ENCODE peak calls at places on chromosomes 3 and 15, in four cellular contexts. G is AG04449, F is brain microvascular endothelial cell, O is body of pancreas. C is an unnamed sample.

GRCh38 chr15:96285715-96286367 is 44.7 kb upstream of the NR2F2 start:
- DNase-seq in F (no peak), O (no peak), G (no peak), C (no peak)

GRCh38 chr3:13161021-13161759 is 88.0 kb upstream of the IQSEC1 start:
- DNase-seq in O (no peak), F (peak), G (no peak), C (no peak)

GRCh38 chr3:2921903-2922302 is 188.3 kb downstream of the IL5RA start:
- DNase-seq in O (no peak), G (no peak), F (no peak), C (no peak)

GRCh38 chr3:138774529-138775253 is 60.0 kb downstream of the PIK3CB start:
- DNase-seq in F (peak), G (peak), O (peak), C (peak)

GRCh38 chr3:99762901-99763300 is 54.8 kb upstream of the CMSS1 start:
- DNase-seq in O (no peak), F (no peak), G (no peak), C (no peak)

GRCh38 chr3:136804164-136804563 is 14.8 kb upstream of the SLC35G2 start:
- DNase-seq in G (no peak), F (no peak), O (no peak), C (no peak)

GRCh38 chr3:162165346-162165745 is 668.7 kb downstream of the OTOL1 start:
- DNase-seq in F (no peak), G (no peak), O (no peak), C (no peak)

GRCh38 chr3:5005367-5005766 is 26.1 kb downstream of the BHLHE40 start:
- DNase-seq in O (no peak), F (no peak), G (no peak), C (no peak)

GRCh38 chr15:91867581-91868026 is 14.1 kb downstream of the SLCO3A1 start:
- DNase-seq in F (peak), G (no peak), O (peak), C (peak)

GRCh38 chr15:27798807-27799206 is 300.3 kb downstream of the OCA2 start:
- DNase-seq in O (no peak), F (no peak), G (no peak), C (no peak)

GRCh38 chr3:177561769-177562360 is 364.6 kb upstream of the TBL1XR1 start:
- DNase-seq in G (no peak), F (no peak), O (no peak), C (no peak)

GRCh38 chr3:101685870-101686307 is 629 bp downstream of the RPL24 start:
- DNase-seq in G (no peak), F (no peak), O (no peak), C (no peak)

GRCh38 chr3:17373304-17373703 is 369.1 kb downstream of the TBC1D5 start:
- DNase-seq in G (no peak), O (no peak), F (no peak), C (no peak)

GRCh38 chr3:4950351-4950784 is 28.9 kb upstream of the BHLHE40 start:
- DNase-seq in F (no peak), O (no peak), G (no peak), C (no peak)

GRCh38 chr3:197002701-197003454 is 26.7 kb downstream of the MELTF start:
- DNase-seq in O (peak), G (no peak), F (no peak), C (peak)

GRCh38 chr15:90414408-90415028 is 26.5 kb downstream of the IQGAP1 start:
- DNase-seq in G (peak), F (peak), O (no peak), C (no peak)

GRCh38 chr3:195823998-195824397 is 12.3 kb upstream of the MUC4 start:
- DNase-seq in G (no peak), O (no peak), F (no peak), C (no peak)

GRCh38 chr15:62847900-62848489 is 194.6 kb upstream of the TPM1 start:
- DNase-seq in F (peak), G (no peak), O (peak), C (no peak)

GRCh38 chr3:168511428-168512014 is 415.8 kb upstream of the GOLIM4 start:
- DNase-seq in O (no peak), F (peak), G (no peak), C (no peak)

GRCh38 chr3:25001041-25001591 is 426.9 kb upstream of the RARB start:
- DNase-seq in O (no peak), F (no peak), G (no peak), C (no peak)

GRCh38 chr3:194974468-194975135 is 288.9 kb downstream of the FAM43A start:
- DNase-seq in G (no peak), O (no peak), F (no peak), C (no peak)

DNA sequence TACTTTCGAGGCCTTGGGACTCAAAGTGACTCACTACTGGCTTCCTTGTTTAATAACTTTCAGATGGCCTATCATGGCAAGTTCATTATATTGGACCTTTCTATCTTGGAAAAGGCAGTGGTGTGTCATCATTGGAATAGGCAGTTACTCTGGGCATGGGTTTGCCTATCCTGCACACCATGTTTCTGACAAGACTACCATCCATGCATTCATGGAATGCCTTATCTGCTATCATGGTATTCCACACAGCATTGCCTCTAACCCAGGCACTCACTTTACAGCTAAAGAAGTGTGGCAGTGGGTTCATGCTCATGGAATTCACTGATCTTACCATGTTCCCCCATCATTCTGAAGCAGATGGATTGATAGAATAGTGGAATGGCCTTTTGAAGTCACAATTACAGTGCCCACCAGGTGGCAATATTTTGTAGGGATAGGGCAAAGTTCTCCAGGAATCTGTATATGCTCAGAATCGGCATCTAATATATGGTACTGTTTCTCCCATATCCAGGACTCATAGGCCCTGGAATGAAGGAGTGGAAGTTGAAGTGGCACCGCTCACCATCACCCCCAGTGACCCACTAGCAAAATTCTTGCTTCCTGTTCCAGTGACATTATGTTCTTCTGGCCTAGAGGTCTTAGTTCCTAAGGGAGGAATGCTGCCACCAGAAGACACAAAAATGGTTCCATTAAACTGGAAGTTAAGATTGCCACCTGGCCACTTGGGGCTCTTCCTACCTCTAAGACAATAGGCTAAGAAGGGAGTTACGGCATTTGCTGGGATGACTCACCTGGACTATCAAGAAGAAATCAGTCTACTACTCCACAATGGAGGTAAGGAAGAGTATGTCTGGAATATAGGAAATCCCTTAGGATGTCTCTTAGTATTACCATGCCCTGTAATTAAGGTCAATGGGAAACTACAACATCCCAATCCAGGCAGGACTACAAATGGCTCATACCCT is 1161.4 kb downstream of the SI start:
- DNase-seq in O (peak), G (no peak), F (no peak), C (no peak)
- TF ChIP-seq CTCF in O (peak), G (no peak), F (peak), C (peak)

DNA sequence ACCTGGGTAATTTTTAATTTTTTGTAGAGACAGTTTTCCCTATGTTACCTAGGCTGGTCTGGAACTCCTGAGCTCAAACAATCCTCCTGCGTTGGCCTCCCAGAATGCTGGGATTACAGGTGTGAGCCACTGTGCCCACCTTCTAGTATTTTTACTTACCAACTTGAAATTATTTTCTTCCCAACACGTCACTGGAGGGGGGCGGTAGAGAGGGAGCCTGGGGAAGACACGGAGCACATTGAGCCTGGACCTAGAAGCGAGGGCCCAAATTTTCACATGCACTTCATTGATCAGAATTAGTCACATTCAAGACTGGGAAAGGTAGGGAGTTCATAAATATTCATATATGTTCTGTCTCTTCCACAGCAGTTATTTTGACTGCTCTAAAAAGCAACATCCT is 98.5 kb downstream of the STRIT1 start:
- DNase-seq in G (no peak), O (no peak), F (no peak), C (no peak)
- TF ChIP-seq CTCF in G (no peak), O (no peak), F (no peak), C (no peak)

GRCh38 chr15:78298983-78299301 is 467 bp downstream of the SKIC8 start:
- DNase-seq in G (no peak), O (no peak), F (peak), C (no peak)
- TF ChIP-seq CTCF in G (no peak), O (no peak), F (peak), C (no peak)

DNA sequence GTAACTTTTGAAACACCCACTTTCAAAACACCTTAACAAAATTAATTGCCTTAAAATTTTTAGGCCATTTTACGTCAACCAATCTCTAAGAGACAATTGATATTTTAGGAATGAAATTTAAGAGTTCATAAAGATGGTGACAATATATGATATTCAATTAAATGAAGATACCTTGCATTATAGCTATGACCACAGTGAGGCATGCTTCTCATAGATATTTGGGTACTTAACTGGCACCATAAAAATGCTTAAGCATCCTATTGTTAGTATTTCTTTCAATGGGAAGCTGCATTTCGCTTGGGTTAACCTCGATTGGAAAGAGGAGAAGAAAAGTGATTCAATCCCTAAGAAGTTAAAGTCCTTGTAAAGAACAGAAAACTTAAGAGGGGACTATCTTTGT is 209.0 kb downstream of the GAP43 start:
- DNase-seq in F (no peak), O (no peak), G (no peak), C (no peak)
- TF ChIP-seq CTCF in F (no peak), O (no peak), G (no peak), C (no peak)

GRCh38 chr3:36944012-36944640 is 728 bp downstream of the TRANK1 start:
- DNase-seq in G (no peak), O (peak), F (no peak), C (no peak)
- TF ChIP-seq CTCF in G (peak), O (peak), F (peak), C (peak)

DNA sequence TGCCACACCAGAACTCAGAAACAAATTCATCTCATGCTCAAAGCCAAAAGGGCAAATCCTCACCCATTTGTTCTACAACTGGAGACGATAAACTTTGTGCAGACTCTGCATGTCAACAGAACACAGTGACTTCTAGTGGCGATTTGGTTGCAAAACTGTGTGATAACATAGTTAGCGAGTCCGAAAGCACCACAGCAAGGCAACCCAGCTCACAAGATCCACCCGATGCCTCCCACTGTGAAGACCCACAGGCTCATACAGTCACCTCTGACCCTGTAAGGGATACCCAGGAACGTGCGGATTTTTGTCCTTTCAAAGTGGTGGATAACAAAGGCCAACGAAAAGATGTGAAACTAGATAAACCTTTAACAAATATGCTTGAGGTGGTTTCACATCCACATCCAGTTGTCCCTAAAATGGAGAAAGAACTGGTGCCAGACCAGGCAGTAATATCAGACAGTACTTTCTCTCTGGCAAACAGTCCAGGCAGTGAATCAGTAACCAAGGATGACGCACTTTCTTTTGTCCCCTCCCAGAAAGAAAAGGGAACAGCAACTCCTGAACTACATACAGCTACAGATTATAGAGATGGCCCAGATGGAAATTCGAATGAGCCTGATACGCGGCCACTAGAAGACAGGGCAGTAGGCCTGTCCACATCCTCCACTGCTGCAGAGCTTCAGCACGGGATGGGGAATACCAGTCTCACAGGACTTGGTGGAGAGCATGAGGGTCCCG is 199.7 kb downstream of the AKAP13 start:
- DNase-seq in F (no peak), O (peak), G (no peak), C (no peak)
- TF ChIP-seq CTCF in F (no peak), O (peak), G (no peak), C (no peak)

DNA sequence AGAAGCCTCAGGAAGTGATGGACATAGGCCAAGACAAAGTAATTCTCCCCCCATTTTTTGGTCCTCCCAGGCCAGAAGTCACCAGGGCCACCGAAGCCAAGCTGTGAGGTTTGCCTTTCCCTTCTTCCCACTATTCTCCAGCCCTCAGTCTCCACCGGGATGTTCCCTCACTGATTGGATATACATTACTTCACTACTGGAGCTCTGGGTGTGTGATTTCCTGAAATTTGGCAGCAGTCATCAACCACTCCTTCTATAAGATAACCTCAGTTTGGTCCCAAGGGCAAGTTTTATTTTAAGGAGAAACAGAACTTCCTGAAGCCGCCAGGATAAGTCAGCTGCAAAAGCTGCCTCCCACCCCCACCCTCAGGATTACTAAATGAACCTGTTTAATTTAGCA is 11.3 kb downstream of the SLCO2A1 start:
- DNase-seq in G (no peak), O (no peak), F (no peak), C (no peak)
- TF ChIP-seq CTCF in G (no peak), O (no peak), F (no peak), C (no peak)

DNA sequence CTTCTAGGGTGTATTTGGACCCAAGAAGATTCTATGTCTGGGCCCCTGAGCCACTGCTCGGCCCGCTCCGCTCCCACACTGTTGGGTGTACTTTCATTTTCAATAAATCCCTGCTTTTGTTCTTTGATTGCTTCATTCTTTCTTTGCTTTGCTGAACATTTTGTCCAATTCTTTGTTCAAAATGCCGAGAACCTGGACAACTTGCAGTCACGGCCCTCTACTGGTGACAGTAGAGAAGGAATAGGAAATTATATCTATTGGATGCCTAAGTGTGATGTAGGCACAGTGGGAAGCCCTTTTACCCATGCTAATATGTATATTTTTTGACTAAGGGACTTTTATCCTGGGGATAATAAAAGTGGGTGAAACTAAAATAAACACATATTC is 340.8 kb downstream of the LRRC3B start:
- DNase-seq in O (no peak), F (no peak), G (no peak), C (no peak)
- TF ChIP-seq CTCF in O (no peak), F (no peak), G (no peak), C (peak)

GRCh38 chr15:89356634-89357298 is 22.1 kb upstream of the POLG start:
- DNase-seq in O (peak), F (no peak), G (no peak), C (no peak)
- TF ChIP-seq CTCF in O (peak), F (peak), G (peak), C (peak)

GRCh38 chr3:187945374-187945773 is 200.1 kb upstream of the BCL6 start:
- DNase-seq in O (no peak), G (no peak), F (no peak), C (no peak)

GRCh38 chr3:187947927-187948682 is 202.8 kb upstream of the BCL6 start:
- DNase-seq in F (no peak), G (no peak), O (no peak), C (no peak)

GRCh38 chr3:187944391-187945179 is 199.3 kb upstream of the BCL6 start:
- DNase-seq in F (no peak), O (no peak), G (no peak), C (no peak)

GRCh38 chr3:187946981-187947380 is 201.7 kb upstream of the BCL6 start:
- DNase-seq in G (no peak), F (no peak), O (no peak), C (no peak)

DNA sequence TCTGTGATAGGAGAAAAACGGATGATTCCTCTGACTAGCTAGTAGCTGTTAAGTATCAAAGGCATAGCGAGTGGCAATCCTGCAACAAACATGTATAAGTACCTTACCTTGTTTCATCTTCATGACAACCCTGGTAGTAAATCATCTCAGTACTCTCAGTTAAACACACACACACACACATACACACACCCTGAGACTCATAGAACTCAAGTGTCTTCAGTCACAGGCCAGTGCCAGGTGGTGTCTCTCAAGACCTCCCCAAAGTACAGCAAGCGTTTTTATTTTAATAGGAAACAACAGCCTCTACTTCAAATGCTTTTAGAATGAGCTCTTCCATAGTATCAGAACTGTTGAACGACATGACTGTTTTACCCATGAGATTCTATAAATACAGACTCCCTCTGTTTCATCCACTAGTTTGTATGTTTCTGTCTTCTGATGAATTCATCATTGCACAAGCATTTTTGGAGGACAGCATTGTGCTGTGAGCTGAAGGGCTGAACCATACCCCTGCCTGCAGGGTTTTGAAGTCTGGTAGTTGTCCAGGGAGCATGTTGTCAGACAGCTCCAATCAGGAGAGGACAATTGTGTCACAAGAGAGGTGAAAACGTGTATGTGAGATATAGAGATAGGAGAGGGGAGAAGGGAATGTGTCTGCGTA is 200.9 kb upstream of the BCL6 start:
- DNase-seq in O (no peak), F (peak), G (no peak), C (no peak)
- TF ChIP-seq CTCF in O (no peak), F (no peak), G (no peak), C (no peak)